ENCODE peak calls at places on chromosome 7, in seven cellular contexts. O, A, R, B, P, H and L are unnamed samples.
A peak's percentile ranks its signal among the peaks of the same experiment; 100 is the strongest.

GRCh38 chr7:20323587-20323986 is 7.1 kb upstream of the ITGB8 start:
- DNase-seq in A (no peak), O (no peak), R (no peak), P (no peak), B (no peak), H (no peak), L (no peak)

GRCh38 chr7:141073173-141073640 is 657 bp upstream of the TMEM178B start:
- DNase-seq in H (no peak), O (peak; percentile 7), A (no peak), B (peak; percentile 52), R (peak; percentile 24), P (peak; percentile 29), L (no peak)

GRCh38 chr7:33909312-33909711 is 4.0 kb downstream of the BMPER start:
- DNase-seq in P (no peak), A (no peak), R (no peak), H (no peak), B (no peak), O (no peak), L (no peak)

GRCh38 chr7:106120500-106120899 is 8.4 kb upstream of the SYPL1 start:
- DNase-seq in B (no peak), A (no peak), R (no peak), O (no peak), P (no peak), H (no peak), L (no peak)

GRCh38 chr7:136877990-136878389 is 9.5 kb downstream of the CHRM2 start:
- DNase-seq in B (no peak), P (no peak), O (no peak), H (no peak), R (no peak), A (no peak), L (no peak)

GRCh38 chr7:43244232-43244631 is 131.8 kb downstream of the HECW1 start:
- DNase-seq in O (no peak), R (no peak), A (no peak), P (no peak), B (no peak), H (no peak), L (no peak)

GRCh38 chr7:48083114-48083830 is 5.8 kb upstream of the UPP1 start:
- DNase-seq in B (no peak), P (no peak), A (no peak), H (no peak), O (no peak), R (no peak), L (no peak)

GRCh38 chr7:128435311-128435654 is 20.4 kb upstream of the HILPDA start:
- DNase-seq in H (no peak), O (no peak), P (no peak), A (no peak), R (no peak), B (no peak), L (no peak)

GRCh38 chr7:107078517-107078966 is 34.0 kb downstream of the PRKAR2B start:
- DNase-seq in P (peak; percentile 23), B (no peak), R (no peak), A (peak; percentile 66), O (no peak), H (no peak), L (no peak)